ENCODE peak calls at places on chromosome 5, in six cellular contexts. D is adrenal gland, K is upper lobe of right lung, A is fibroblast of lung, U is WERI-Rb-1, F is Caco-2. N is an unnamed sample.

GRCh38 chr5:107486489-107486888 is 184.2 kb downstream of the EFNA5 start:
- DNase-seq in D (no peak), K (no peak), A (no peak), U (no peak), F (no peak), N (no peak)

GRCh38 chr5:149151717-149152116 is 10.4 kb downstream of the ABLIM3 start:
- DNase-seq in D (no peak), K (no peak), A (peak), U (no peak), F (no peak), N (no peak)

GRCh38 chr5:1152156-1152555 is 40.3 kb upstream of the SLC12A7 start:
- DNase-seq in D (no peak), K (no peak), A (no peak), U (no peak), F (no peak), N (no peak)

GRCh38 chr5:67133217-67133616 is 63.4 kb downstream of the CD180 start:
- DNase-seq in D (no peak), K (no peak), A (no peak), U (no peak), F (no peak), N (no peak)

GRCh38 chr5:6704361-6704851 is 8.8 kb upstream of the TENT4A start:
- DNase-seq in D (peak), K (peak), A (peak), U (no peak), F (no peak), N (peak)

GRCh38 chr5:111774525-111774924 is 17.5 kb upstream of the NREP start:
- DNase-seq in D (no peak), K (peak), A (peak), U (peak), F (no peak), N (no peak)

GRCh38 chr5:103424008-103424407 is 138.6 kb downstream of the NUDT12 start:
- DNase-seq in D (no peak), K (no peak), A (peak), U (no peak), F (no peak), N (no peak)

GRCh38 chr5:30539004-30539634 is 654.4 kb upstream of the CDH6 start:
- DNase-seq in D (no peak), K (peak), A (peak), U (no peak), F (no peak), N (no peak)

GRCh38 chr5:89930591-89931383 is 478.8 kb downstream of the CETN3 start:
- DNase-seq in D (no peak), K (no peak), A (peak), U (no peak), F (peak), N (no peak)

GRCh38 chr5:88203977-88204735 is 64.5 kb downstream of the TMEM161B start:
- DNase-seq in D (no peak), K (no peak), A (no peak), U (no peak), F (no peak), N (no peak)

GRCh38 chr5:149113669-149114068 is 27.6 kb upstream of the ABLIM3 start:
- DNase-seq in D (no peak), K (no peak), A (peak), U (no peak), F (no peak), N (no peak)

GRCh38 chr5:73815631-73816030 is 189.6 kb downstream of the ARHGEF28 start:
- DNase-seq in D (no peak), K (no peak), A (no peak), U (no peak), F (no peak), N (no peak)

GRCh38 chr5:53730938-53731337 is 170.5 kb downstream of the NDUFS4 start:
- DNase-seq in D (no peak), K (no peak), A (no peak), U (no peak), F (no peak), N (no peak)

GRCh38 chr5:33526755-33527154 is 86.0 kb downstream of the TARS1 start:
- DNase-seq in D (no peak), K (no peak), A (no peak), U (no peak), F (no peak), N (no peak)

GRCh38 chr5:112968411-112969106 is 8.0 kb upstream of the DCP2 start:
- DNase-seq in D (no peak), K (no peak), A (no peak), U (no peak), F (peak), N (no peak)

GRCh38 chr5:1125030-1125357 is 13.1 kb upstream of the SLC12A7 start:
- DNase-seq in D (no peak), K (no peak), A (peak), U (no peak), F (no peak), N (peak)

GRCh38 chr5:144390133-144390532 is 219.5 kb downstream of the KCTD16 start:
- DNase-seq in D (no peak), K (no peak), A (peak), U (peak), F (peak), N (no peak)

GRCh38 chr5:98679963-98680362 is 93.5 kb upstream of the RGMB start:
- DNase-seq in D (no peak), K (no peak), A (no peak), U (no peak), F (no peak), N (no peak)

GRCh38 chr5:115028557-115028956 is 141.2 kb downstream of the TRIM36 start:
- DNase-seq in D (no peak), K (no peak), A (no peak), U (no peak), F (no peak), N (no peak)

GRCh38 chr5:90528704-90529233 is 615 bp downstream of the LYSMD3 start:
- DNase-seq in D (no peak), K (no peak), A (peak), U (no peak), F (peak), N (no peak)

GRCh38 chr5:139903450-139903804 is 107.8 kb downstream of the PSD2 start:
- DNase-seq in D (no peak), K (peak), A (no peak), U (no peak), F (no peak), N (no peak)

GRCh38 chr5:171865431-171865830 is 79.8 kb downstream of the SMIM23 start:
- DNase-seq in D (no peak), K (no peak), A (no peak), U (no peak), F (no peak), N (no peak)

GRCh38 chr5:55918097-55919035 is 67.2 kb downstream of the IL31RA start:
- DNase-seq in D (no peak), K (no peak), A (no peak), U (no peak), F (peak), N (no peak)

GRCh38 chr5:83488821-83489220 is 17.3 kb downstream of the VCAN start:
- DNase-seq in D (no peak), K (no peak), A (peak), U (no peak), F (no peak), N (no peak)

GRCh38 chr5:9337908-9338307 is 208.0 kb downstream of the SEMA5A start:
- DNase-seq in D (no peak), K (no peak), A (peak), U (no peak), F (no peak), N (no peak)

GRCh38 chr5:148902478-148902877 is 76.1 kb downstream of the ADRB2 start:
- DNase-seq in D (no peak), K (no peak), A (no peak), U (no peak), F (no peak), N (no peak)

GRCh38 chr5:81925012-81925411 is 46.8 kb upstream of the ATG10 start:
- DNase-seq in D (no peak), K (no peak), A (no peak), U (peak), F (no peak), N (no peak)

GRCh38 chr5:174175869-174176268 is 130.4 kb downstream of the NSG2 start:
- DNase-seq in D (no peak), K (no peak), A (no peak), U (no peak), F (no peak), N (no peak)

GRCh38 chr5:71810023-71810422 is 90.9 kb downstream of the CARTPT start:
- DNase-seq in D (no peak), K (no peak), A (no peak), U (no peak), F (no peak), N (no peak)

GRCh38 chr5:77898385-77898784 is 122.2 kb upstream of the TBCA start:
- DNase-seq in D (no peak), K (no peak), A (no peak), U (no peak), F (no peak), N (no peak)

DNA sequence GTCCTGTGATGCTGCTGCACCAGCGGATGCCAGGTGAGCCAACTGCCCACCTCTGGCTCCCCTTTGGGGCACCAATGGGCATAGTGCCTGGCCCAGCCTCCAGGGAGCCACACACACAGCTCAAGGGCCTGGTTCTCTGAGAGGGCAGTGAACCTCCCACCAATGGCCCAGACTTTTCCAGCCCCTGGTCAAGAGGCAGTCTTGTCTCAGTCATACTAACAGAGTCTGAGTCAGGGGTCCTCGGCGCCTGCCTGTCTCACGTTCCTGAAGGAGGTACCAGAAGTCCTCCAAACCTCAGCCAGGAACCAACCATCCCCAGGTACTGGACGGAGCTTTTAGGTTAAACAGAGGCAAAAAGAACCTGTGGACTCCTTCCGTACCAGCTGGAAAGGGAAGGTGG is 121.1 kb downstream of the C5orf15 start:
- DNase-seq in D (no peak), K (peak), A (no peak), U (no peak), F (no peak), N (no peak)
- TF ChIP-seq CTCF in D (no peak), K (no peak), A (no peak), U (no peak), F (no peak), N (no peak)

GRCh38 chr5:178207917-178208280 is 3.6 kb downstream of the HNRNPAB start:
- DNase-seq in D (no peak), K (no peak), A (no peak), U (no peak), F (no peak), N (no peak)

GRCh38 chr5:178207183-178207916 is 3.0 kb downstream of the HNRNPAB start:
- DNase-seq in D (peak), K (no peak), A (peak), U (no peak), F (no peak), N (no peak)

GRCh38 chr5:178210073-178210526 is 5.8 kb downstream of the HNRNPAB start:
- DNase-seq in D (no peak), K (no peak), A (no peak), U (no peak), F (no peak), N (no peak)

GRCh38 chr5:178209334-178210072 is 5.2 kb downstream of the HNRNPAB start:
- DNase-seq in D (no peak), K (no peak), A (no peak), U (no peak), F (no peak), N (no peak)

GRCh38 chr5:178208540-178209227 is 4.4 kb downstream of the HNRNPAB start:
- DNase-seq in D (no peak), K (peak), A (no peak), U (no peak), F (no peak), N (no peak)
- TF ChIP-seq CTCF in D (no peak), K (no peak), A (no peak), U (peak), F (no peak), N (no peak)

GRCh38 chr5:145853952-145854351 is 18.8 kb upstream of the PRELID2 start:
- DNase-seq in D (no peak), K (no peak), A (no peak), U (no peak), F (no peak), N (no peak)
- TF ChIP-seq CTCF in D (no peak), K (no peak), A (no peak), U (no peak), F (no peak), N (no peak)

DNA sequence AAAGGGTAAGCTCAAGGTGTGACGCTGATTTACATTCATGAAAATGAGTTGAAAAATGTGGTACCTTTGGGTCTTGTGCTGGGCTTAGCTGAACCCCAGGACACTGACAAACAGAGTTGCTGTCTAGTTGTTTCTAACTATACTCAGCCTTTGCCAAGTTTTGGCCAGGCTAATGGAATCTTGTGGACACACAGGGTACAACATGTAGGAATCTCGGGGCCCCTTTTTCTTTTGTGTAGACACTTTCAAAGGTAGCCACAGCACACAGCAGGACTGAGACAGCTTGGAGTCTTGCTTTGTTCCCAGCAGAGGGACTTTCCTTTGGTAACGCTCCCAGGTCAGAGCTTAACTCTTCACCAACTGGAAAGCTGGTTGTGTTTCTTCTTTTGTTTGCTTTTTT is 7.8 kb downstream of the LIX1 start:
- DNase-seq in D (no peak), K (no peak), A (no peak), U (no peak), F (no peak), N (no peak)
- TF ChIP-seq CTCF in D (no peak), K (no peak), A (no peak), U (no peak), F (no peak), N (no peak)